ENCODE peak calls at places on chromosomes 12 and 14, in six cellular contexts. H is lower lobe of right lung, L is cardiac fibroblast, G is left ventricle myocardium inferior, U is adrenal gland, R is heart right ventricle. T is an unnamed sample.

GRCh38 chr12:29519585-29520182 is 22.2 kb upstream of the OVCH1 start:
- DNase-seq in H (no peak), L (peak), G (no peak), U (no peak), R (peak), T (peak)

GRCh38 chr12:14836336-14837210 is 6.8 kb downstream of the ART4 start:
- DNase-seq in H (no peak), L (peak), G (no peak), U (peak), R (no peak), T (peak)

GRCh38 chr14:95294320-95294719 is 25.4 kb downstream of the CLMN start:
- DNase-seq in H (no peak), L (no peak), G (no peak), U (no peak), R (no peak), T (no peak)

GRCh38 chr12:63968685-63969084 is 124.2 kb downstream of the SRGAP1 start:
- DNase-seq in H (no peak), L (no peak), G (no peak), U (no peak), R (no peak), T (no peak)

GRCh38 chr12:96201272-96202227 is 7.4 kb downstream of the ELK3 start:
- DNase-seq in H (no peak), L (no peak), G (no peak), U (peak), R (no peak), T (no peak)

GRCh38 chr12:75854681-75855309 is 176.8 kb downstream of the PHLDA1 start:
- DNase-seq in H (no peak), L (peak), G (no peak), U (no peak), R (no peak), T (peak)

GRCh38 chr12:10633541-10633940 is 20.1 kb upstream of the MAGOHB start:
- DNase-seq in H (no peak), L (no peak), G (no peak), U (no peak), R (no peak), T (no peak)

GRCh38 chr12:50167026-50167742 is at the start of gene CERS5:
- DNase-seq in H (peak), L (peak), G (peak), U (peak), R (peak), T (peak)

GRCh38 chr12:50642035-50642451 is 121.9 kb upstream of the ATF1 start:
- DNase-seq in H (no peak), L (peak), G (no peak), U (no peak), R (no peak), T (peak)

GRCh38 chr12:31922341-31923062 is 36.7 kb upstream of the RESF1 start:
- DNase-seq in H (no peak), L (peak), G (no peak), U (no peak), R (no peak), T (no peak)

GRCh38 chr12:53219116-53219955 is 12.3 kb upstream of the ITGB7 start:
- DNase-seq in H (peak), L (peak), G (peak), U (no peak), R (no peak), T (no peak)

GRCh38 chr14:57378661-57379060 is 11.7 kb upstream of the NAA30 start:
- DNase-seq in H (no peak), L (peak), G (no peak), U (no peak), R (no peak), T (no peak)

GRCh38 chr14:102594514-102595175 is 2.2 kb downstream of the RCOR1 start:
- DNase-seq in H (peak), L (peak), G (peak), U (peak), R (peak), T (peak)
- H3K4me3 ChIP-seq in H (peak), L (peak), G (peak), U (peak), R (peak), T (peak)

GRCh38 chr12:124273630-124274029 is 21.3 kb upstream of the RFLNA start:
- DNase-seq in H (no peak), L (peak), G (no peak), U (no peak), R (no peak), T (no peak)
- TF ChIP-seq CTCF in H (peak), L (peak), G (no peak), U (no peak), R (peak), T (peak)

GRCh38 chr12:48285751-48286650 is 64.7 kb downstream of the ZNF641 start:
- DNase-seq in H (no peak), L (no peak), G (no peak), U (no peak), R (no peak), T (no peak)

GRCh38 chr12:48280572-48280971 is 70.1 kb downstream of the ZNF641 start:
- DNase-seq in H (no peak), L (no peak), G (no peak), U (no peak), R (no peak), T (no peak)

GRCh38 chr12:48279601-48280000 is 71.1 kb downstream of the ZNF641 start:
- DNase-seq in H (no peak), L (no peak), G (no peak), U (no peak), R (no peak), T (no peak)

GRCh38 chr12:48279096-48279495 is 71.6 kb downstream of the ZNF641 start:
- DNase-seq in H (no peak), L (no peak), G (no peak), U (no peak), R (no peak), T (no peak)

DNA sequence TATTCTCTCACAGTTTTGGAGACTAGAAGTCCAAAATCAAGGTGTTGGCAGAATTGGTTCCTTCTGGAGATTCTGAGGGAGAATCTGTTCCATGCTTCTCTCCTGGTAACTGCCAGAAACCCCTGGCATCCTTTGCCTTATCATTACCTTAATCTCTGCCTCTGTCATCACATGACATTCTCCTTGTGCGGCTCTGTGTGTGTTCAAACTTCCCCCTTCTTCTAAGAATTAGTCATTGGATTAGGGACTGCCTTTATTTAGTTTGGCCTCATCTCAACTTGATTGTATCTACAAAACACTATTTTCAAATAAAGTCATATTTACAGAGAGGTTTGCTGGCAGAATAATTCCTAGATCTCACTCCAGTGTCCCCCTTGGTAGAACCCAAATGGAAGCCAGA is 68.9 kb downstream of the ZNF641 start:
- DNase-seq in H (no peak), L (no peak), G (no peak), U (no peak), R (no peak), T (no peak)
- H3K4me3 ChIP-seq in H (no peak), L (no peak), G (no peak), U (no peak), R (no peak), T (no peak)

GRCh38 chr12:122449317-122449716 is 26.8 kb upstream of the CLIP1 start:
- DNase-seq in H (no peak), L (peak), G (no peak), U (no peak), R (no peak), T (peak)
- TF ChIP-seq CTCF in H (no peak), L (no peak), G (no peak), U (no peak), R (no peak), T (no peak)

DNA sequence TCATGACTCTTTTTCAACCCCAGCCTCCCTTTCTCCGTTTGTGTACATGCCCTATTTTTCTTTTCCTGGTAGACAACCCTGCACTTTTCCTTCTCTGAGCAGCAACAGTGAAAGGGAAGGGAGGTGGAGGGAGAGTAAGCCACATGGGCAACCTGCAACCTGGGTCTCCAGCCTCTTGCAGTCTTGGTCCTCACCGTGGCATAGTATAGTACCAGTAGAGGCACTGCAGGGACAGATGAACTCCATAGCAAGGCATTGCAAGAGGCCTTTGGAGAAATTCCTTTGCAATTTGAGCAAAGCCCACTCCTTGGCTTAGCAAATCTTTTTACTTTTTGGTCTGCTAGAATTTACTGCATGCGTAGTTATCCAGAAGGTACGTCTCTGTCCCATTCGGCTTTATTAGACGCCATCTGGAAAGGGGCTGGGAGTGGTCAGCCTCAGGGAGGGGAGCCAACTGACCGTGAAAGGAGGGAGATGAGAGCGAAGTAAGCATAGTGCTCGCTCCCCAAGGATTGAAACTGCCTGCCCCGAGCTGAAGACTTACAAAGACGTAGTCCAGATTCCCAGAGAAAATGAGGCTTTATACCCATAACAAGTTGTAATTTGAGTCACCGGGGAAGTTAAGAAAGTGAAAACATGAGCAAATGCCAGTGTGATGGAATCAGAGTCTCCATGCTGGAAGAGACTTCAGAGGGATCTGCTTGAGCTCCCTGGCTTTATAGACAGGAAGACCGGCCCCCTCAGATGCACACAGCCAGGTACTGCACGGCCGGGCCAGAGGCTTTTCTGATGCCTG is 331.9 kb downstream of the CACNA1C start:
- DNase-seq in H (no peak), L (peak), G (no peak), U (no peak), R (peak), T (peak)
- H3K4me3 ChIP-seq in H (no peak), L (no peak), G (peak), U (no peak), R (peak), T (no peak)

GRCh38 chr14:28058012-28058296 is 708.6 kb upstream of the FOXG1 start:
- DNase-seq in H (no peak), L (no peak), G (no peak), U (no peak), R (no peak), T (no peak)
- TF ChIP-seq CTCF in H (no peak), L (no peak), G (no peak), U (no peak), R (no peak), T (no peak)